ENCODE peak calls at places on chromosomes 2 and 18, in four cellular contexts. N is progenitor cell of endocrine pancreas, G is upper lobe of right lung, O is GM20000. W is an unnamed sample.

GRCh38 chr18:12768622-12769021 is 65.8 kb downstream of the PSMG2 start:
- DNase-seq in N (no peak), G (no peak), O (no peak), W (no peak)

GRCh38 chr2:25373269-25373981 is 31.7 kb upstream of the DNMT3A start:
- DNase-seq in N (no peak), G (peak; percentile 83), O (no peak), W (no peak)

GRCh38 chr2:18611184-18611583 is 21.8 kb upstream of the NT5C1B start:
- DNase-seq in N (no peak), G (no peak), O (no peak), W (no peak)

GRCh38 chr2:70887550-70888229 is 48.0 kb upstream of the ATP6V1B1 start:
- DNase-seq in N (no peak), G (peak; percentile 64), O (peak; percentile 30), W (peak; percentile 28)

GRCh38 chr2:32342811-32343210 is 14.0 kb upstream of the BIRC6 start:
- DNase-seq in N (no peak), G (no peak), O (no peak), W (no peak)

GRCh38 chr2:84833481-84834150 is 47.3 kb downstream of the TRABD2A start:
- DNase-seq in N (no peak), G (no peak), O (no peak), W (no peak)

GRCh38 chr2:148874868-148875341 is at the start of gene KIF5C:
- DNase-seq in N (peak; percentile 81), G (peak; percentile 88), O (peak; percentile 95), W (peak; percentile 96)

GRCh38 chr2:5742126-5742525 is 49.9 kb downstream of the SOX11 start:
- DNase-seq in N (no peak), G (no peak), O (no peak), W (no peak)

GRCh38 chr18:13611058-13611615 is 115.2 kb downstream of the FAM210A start:
- DNase-seq in N (no peak), G (no peak), O (peak; percentile 65), W (peak; percentile 62)

GRCh38 chr2:168530980-168531379 is 74.9 kb downstream of the CERS6 start:
- DNase-seq in N (no peak), G (no peak), O (no peak), W (no peak)

GRCh38 chr2:158664987-158665386 is 130.1 kb upstream of the DAPL1 start:
- DNase-seq in N (no peak), G (no peak), O (no peak), W (no peak)

GRCh38 chr2:70889716-70890037 is 46.0 kb upstream of the ATP6V1B1 start:
- DNase-seq in N (no peak), G (no peak), O (no peak), W (no peak)

GRCh38 chr18:22412502-22412901 is 5.2 kb downstream of the CTAGE1 start:
- DNase-seq in N (no peak), G (no peak), O (no peak), W (no peak)

GRCh38 chr2:74065456-74065855 is 80.7 kb downstream of the TET3 start:
- DNase-seq in N (no peak), G (no peak), O (no peak), W (no peak)

GRCh38 chr2:65345626-65346025 is 86.8 kb downstream of the SPRED2 start:
- DNase-seq in N (no peak), G (no peak), O (no peak), W (no peak)

GRCh38 chr2:64554117-64554516 is 30.0 kb downstream of the AFTPH start:
- DNase-seq in N (no peak), G (no peak), O (no peak), W (no peak)

GRCh38 chr18:77366725-77367641 is 117.3 kb downstream of the GALR1 start:
- DNase-seq in N (peak; percentile 39), G (no peak), O (no peak), W (no peak)

GRCh38 chr18:76505611-76506010 is 10.6 kb upstream of the ZNF516 start:
- DNase-seq in N (no peak), G (no peak), O (no peak), W (no peak)

GRCh38 chr2:75012080-75012479 is 53.6 kb downstream of the POLE4 start:
- DNase-seq in N (no peak), G (no peak), O (no peak), W (no peak)

GRCh38 chr2:222892321-222892720 is 31.5 kb downstream of the ACSL3 start:
- DNase-seq in N (no peak), G (no peak), O (no peak), W (no peak)

GRCh38 chr2:108184421-108184820 is 55.3 kb upstream of the SULT1C3 start:
- DNase-seq in N (no peak), G (no peak), O (peak; percentile 7), W (peak; percentile 9)

GRCh38 chr2:1730047-1730937 is 14.0 kb downstream of the PXDN start:
- DNase-seq in N (no peak), G (no peak), O (no peak), W (no peak)

GRCh38 chr18:14935210-14935609 is 187.2 kb downstream of the ANKRD30B start:
- DNase-seq in N (no peak), G (no peak), O (no peak), W (no peak)

GRCh38 chr2:40797115-40797514 is 345.2 kb upstream of the SLC8A1 start:
- DNase-seq in N (no peak), G (no peak), O (no peak), W (no peak)

GRCh38 chr2:209383212-209383611 is 40.6 kb upstream of the MAP2 start:
- DNase-seq in N (no peak), G (no peak), O (no peak), W (no peak)

GRCh38 chr2:223047260-223047761 is 4.7 kb upstream of the KCNE4 start:
- DNase-seq in N (no peak), G (no peak), O (no peak), W (no peak)

GRCh38 chr18:832085-832681 is 20.1 kb upstream of the YES1 start:
- DNase-seq in N (no peak), G (no peak), O (no peak), W (no peak)

GRCh38 chr18:71471963-71472725 is 1072.0 kb downstream of the CBLN2 start:
- DNase-seq in N (no peak), G (no peak), O (no peak), W (no peak)

GRCh38 chr18:8397034-8397433 is 212.2 kb upstream of the RAB12 start:
- DNase-seq in N (no peak), G (no peak), O (no peak), W (no peak)

GRCh38 chr2:112841399-112842044 is 4.9 kb upstream of the IL1B start:
- DNase-seq in N (no peak), G (no peak), O (no peak), W (peak; percentile 37)

GRCh38 chr2:179569834-179570233 is 291.6 kb downstream of the ZNF385B start:
- DNase-seq in N (no peak), G (no peak), O (no peak), W (no peak)

GRCh38 chr2:83251473-83251872 is 1207.6 kb downstream of the SUCLG1 start:
- DNase-seq in N (no peak), G (no peak), O (no peak), W (no peak)

GRCh38 chr2:240782886-240783818 is 36.9 kb downstream of the KIF1A start:
- DNase-seq in N (no peak), G (no peak), O (no peak), W (no peak)

GRCh38 chr2:33322099-33322498 is 154.3 kb upstream of the RASGRP3 start:
- DNase-seq in N (no peak), G (no peak), O (no peak), W (no peak)

GRCh38 chr2:158889135-158889853 is 79.1 kb upstream of the TANC1 start:
- DNase-seq in N (no peak), G (no peak), O (no peak), W (no peak)

GRCh38 chr2:151459368-151459767 is 49.7 kb downstream of the RIF1 start:
- DNase-seq in N (no peak), G (no peak), O (no peak), W (no peak)

GRCh38 chr2:170369894-170370293 is 191.9 kb downstream of the MYO3B start:
- DNase-seq in N (no peak), G (no peak), O (no peak), W (no peak)

GRCh38 chr2:203399031-203399430 is 70.8 kb downstream of the ABI2 start:
- DNase-seq in N (no peak), G (no peak), O (no peak), W (no peak)

GRCh38 chr2:203396667-203397066 is 68.5 kb downstream of the ABI2 start:
- DNase-seq in N (no peak), G (no peak), O (no peak), W (no peak)

GRCh38 chr2:203395858-203396257 is 67.7 kb downstream of the ABI2 start:
- DNase-seq in N (no peak), G (no peak), O (no peak), W (no peak)

GRCh38 chr2:203394519-203395227 is 66.5 kb downstream of the ABI2 start:
- DNase-seq in N (no peak), G (no peak), O (no peak), W (no peak)
- TF ChIP-seq CTCF in N (peak; percentile 29), G (no peak), O (no peak), W (no peak)

GRCh38 chr2:9778012-9778411 is 65.3 kb upstream of the TAF1B start:
- DNase-seq in N (no peak), G (no peak), O (no peak), W (no peak)
- TF ChIP-seq CTCF in N (peak; percentile 36), G (peak; percentile 18), O (peak; percentile 21), W (peak; percentile 37)

DNA sequence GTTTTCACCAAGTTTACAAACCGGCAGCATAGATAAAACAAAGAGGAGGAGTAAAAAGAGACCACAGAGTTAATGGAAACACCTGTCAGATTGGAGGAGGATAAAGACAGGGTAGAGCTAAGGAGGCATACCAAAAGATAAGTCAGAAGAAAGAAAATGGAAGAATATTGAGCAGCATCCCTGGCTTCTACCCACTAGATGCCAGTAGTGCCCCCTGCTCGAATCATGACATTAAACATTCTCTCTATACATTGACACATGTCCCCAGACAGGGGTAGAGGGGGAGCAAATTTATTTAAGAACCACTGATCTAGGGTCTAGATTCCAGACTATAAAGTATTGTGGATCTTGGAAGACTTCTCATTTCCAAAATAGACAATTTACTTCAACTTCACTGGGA is 159.8 kb upstream of the ETAA1 start:
- DNase-seq in N (no peak), G (no peak), O (no peak), W (no peak)
- TF ChIP-seq CTCF in N (no peak), G (no peak), O (no peak), W (no peak)

DNA sequence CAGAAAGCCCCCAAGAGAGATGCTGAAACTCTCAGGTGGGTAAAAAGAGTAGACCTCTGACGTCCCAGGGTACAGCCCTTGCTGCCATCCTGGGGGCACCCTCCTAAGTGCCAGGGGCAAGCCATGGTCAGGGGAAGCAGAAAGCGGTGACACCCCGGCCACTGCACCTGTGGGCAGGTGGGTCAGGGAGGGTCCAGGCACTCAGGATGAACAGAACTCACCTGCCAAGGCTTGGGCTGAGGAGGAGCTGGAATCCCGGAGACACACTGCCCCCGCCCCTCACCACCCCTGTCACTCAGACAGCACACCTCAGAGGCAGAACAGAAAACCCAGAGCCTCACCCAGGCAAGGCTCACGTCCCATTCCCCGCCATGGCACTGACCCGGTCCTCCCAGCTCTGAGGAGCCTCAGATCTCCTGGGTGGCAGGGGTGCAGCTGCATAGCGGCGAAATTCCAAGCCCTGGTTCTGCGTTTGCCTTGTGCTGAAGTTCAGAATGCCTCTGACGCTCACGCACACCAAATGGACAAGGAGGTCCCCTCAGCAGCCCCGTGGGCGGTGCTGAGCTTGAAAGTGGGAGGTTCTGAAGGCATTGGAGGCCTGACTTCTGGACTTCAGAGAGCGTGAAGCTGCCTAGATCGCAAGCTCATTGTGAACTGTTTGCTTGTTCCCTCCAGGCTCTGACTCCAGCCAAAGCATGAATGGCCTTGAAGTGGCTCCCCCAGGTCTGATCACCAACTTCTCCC is 4.3 kb downstream of the GPR17 start:
- DNase-seq in N (no peak), G (no peak), O (no peak), W (no peak)
- TF ChIP-seq CTCF in N (peak; percentile 2), G (peak; percentile 7), O (no peak), W (peak; percentile 16)